ENCODE peak calls at places on chromosome 4, in six cellular contexts. One of them, this sample, is unnamed.

GRCh38 chr4:14218641-14219040 is 591.1 kb upstream of the BOD1L1 start:
- DNase-seq in HCT116: no peak
- DNase-seq in left lung: no peak
- DNase-seq in epithelial cell of esophagus: peak
- DNase-seq in brain microvascular endothelial cell: no peak
- DNase-seq in right atrium auricular region: no peak
- DNase-seq in this sample: no peak

GRCh38 chr4:5785806-5786680 is 75.0 kb downstream of the EVC start:
- DNase-seq in HCT116: no peak
- DNase-seq in left lung: no peak
- DNase-seq in epithelial cell of esophagus: peak
- DNase-seq in brain microvascular endothelial cell: peak
- DNase-seq in right atrium auricular region: peak
- DNase-seq in this sample: no peak

GRCh38 chr4:6331018-6331417 is 61.4 kb downstream of the WFS1 start:
- DNase-seq in HCT116: no peak
- DNase-seq in left lung: no peak
- DNase-seq in epithelial cell of esophagus: peak
- DNase-seq in brain microvascular endothelial cell: no peak
- DNase-seq in right atrium auricular region: no peak
- DNase-seq in this sample: no peak

GRCh38 chr4:47839259-47839658 is 1.4 kb upstream of the CORIN start:
- DNase-seq in HCT116: no peak
- DNase-seq in left lung: no peak
- DNase-seq in epithelial cell of esophagus: peak
- DNase-seq in brain microvascular endothelial cell: peak
- DNase-seq in right atrium auricular region: peak
- DNase-seq in this sample: no peak

GRCh38 chr4:66681962-66682361 is 863.3 kb downstream of the CENPC start:
- DNase-seq in HCT116: no peak
- DNase-seq in left lung: no peak
- DNase-seq in epithelial cell of esophagus: peak
- DNase-seq in brain microvascular endothelial cell: no peak
- DNase-seq in right atrium auricular region: no peak
- DNase-seq in this sample: no peak

GRCh38 chr4:6634746-6635145 is 5.7 kb upstream of the MRFAP1 start:
- DNase-seq in HCT116: no peak
- DNase-seq in left lung: no peak
- DNase-seq in epithelial cell of esophagus: no peak
- DNase-seq in brain microvascular endothelial cell: no peak
- DNase-seq in right atrium auricular region: no peak
- DNase-seq in this sample: no peak

GRCh38 chr4:84697159-84697558 is 114.2 kb downstream of the CDS1 start:
- DNase-seq in HCT116: no peak
- DNase-seq in left lung: no peak
- DNase-seq in epithelial cell of esophagus: no peak
- DNase-seq in brain microvascular endothelial cell: no peak
- DNase-seq in right atrium auricular region: no peak
- DNase-seq in this sample: no peak

GRCh38 chr4:16227462-16227868 is 1.2 kb upstream of the TAPT1 start:
- DNase-seq in HCT116: no peak
- DNase-seq in left lung: peak
- DNase-seq in epithelial cell of esophagus: peak
- DNase-seq in brain microvascular endothelial cell: peak
- DNase-seq in right atrium auricular region: peak
- DNase-seq in this sample: peak

GRCh38 chr4:7420661-7421040 is 14.1 kb downstream of the PSAPL1 start:
- DNase-seq in HCT116: no peak
- DNase-seq in left lung: peak
- DNase-seq in epithelial cell of esophagus: no peak
- DNase-seq in brain microvascular endothelial cell: no peak
- DNase-seq in right atrium auricular region: peak
- DNase-seq in this sample: peak

GRCh38 chr4:60619531-60620305 is 580.4 kb upstream of the ADGRL3 start:
- DNase-seq in HCT116: no peak
- DNase-seq in left lung: no peak
- DNase-seq in epithelial cell of esophagus: no peak
- DNase-seq in brain microvascular endothelial cell: peak
- DNase-seq in right atrium auricular region: no peak
- DNase-seq in this sample: no peak

GRCh38 chr4:134934036-134934806 is 732.6 kb upstream of the PABPC4L start:
- DNase-seq in HCT116: no peak
- DNase-seq in left lung: no peak
- DNase-seq in epithelial cell of esophagus: no peak
- DNase-seq in brain microvascular endothelial cell: no peak
- DNase-seq in right atrium auricular region: no peak
- DNase-seq in this sample: no peak

GRCh38 chr4:74501579-74501978 is 56.6 kb downstream of the AREG start:
- DNase-seq in HCT116: no peak
- DNase-seq in left lung: no peak
- DNase-seq in epithelial cell of esophagus: peak
- DNase-seq in brain microvascular endothelial cell: peak
- DNase-seq in right atrium auricular region: no peak
- DNase-seq in this sample: no peak

GRCh38 chr4:143026459-143027170 is 158.1 kb upstream of the USP38 start:
- DNase-seq in HCT116: no peak
- DNase-seq in left lung: no peak
- DNase-seq in epithelial cell of esophagus: no peak
- DNase-seq in brain microvascular endothelial cell: no peak
- DNase-seq in right atrium auricular region: no peak
- DNase-seq in this sample: no peak

GRCh38 chr4:71430609-71431008 is 91.8 kb downstream of the SLC4A4 start:
- DNase-seq in HCT116: no peak
- DNase-seq in left lung: no peak
- DNase-seq in epithelial cell of esophagus: no peak
- DNase-seq in brain microvascular endothelial cell: no peak
- DNase-seq in right atrium auricular region: no peak
- DNase-seq in this sample: no peak

GRCh38 chr4:152415980-152416379 is 119.9 kb downstream of the FBXW7 start:
- DNase-seq in HCT116: no peak
- DNase-seq in left lung: no peak
- DNase-seq in epithelial cell of esophagus: peak
- DNase-seq in brain microvascular endothelial cell: peak
- DNase-seq in right atrium auricular region: no peak
- DNase-seq in this sample: no peak

GRCh38 chr4:2932951-2933565 is 30.1 kb downstream of the NOP14 start:
- DNase-seq in HCT116: no peak
- DNase-seq in left lung: no peak
- DNase-seq in epithelial cell of esophagus: no peak
- DNase-seq in brain microvascular endothelial cell: no peak
- DNase-seq in right atrium auricular region: no peak
- DNase-seq in this sample: no peak

GRCh38 chr4:185255868-185256267 is 46.5 kb downstream of the SNX25 start:
- DNase-seq in HCT116: no peak
- DNase-seq in left lung: no peak
- DNase-seq in epithelial cell of esophagus: no peak
- DNase-seq in brain microvascular endothelial cell: no peak
- DNase-seq in right atrium auricular region: no peak
- DNase-seq in this sample: no peak
- TF ChIP-seq CTCF in HCT116: no peak
- TF ChIP-seq CTCF in left lung: no peak
- TF ChIP-seq CTCF in epithelial cell of esophagus: no peak
- TF ChIP-seq CTCF in brain microvascular endothelial cell: no peak
- TF ChIP-seq CTCF in right atrium auricular region: no peak
- TF ChIP-seq CTCF in this sample: no peak

DNA sequence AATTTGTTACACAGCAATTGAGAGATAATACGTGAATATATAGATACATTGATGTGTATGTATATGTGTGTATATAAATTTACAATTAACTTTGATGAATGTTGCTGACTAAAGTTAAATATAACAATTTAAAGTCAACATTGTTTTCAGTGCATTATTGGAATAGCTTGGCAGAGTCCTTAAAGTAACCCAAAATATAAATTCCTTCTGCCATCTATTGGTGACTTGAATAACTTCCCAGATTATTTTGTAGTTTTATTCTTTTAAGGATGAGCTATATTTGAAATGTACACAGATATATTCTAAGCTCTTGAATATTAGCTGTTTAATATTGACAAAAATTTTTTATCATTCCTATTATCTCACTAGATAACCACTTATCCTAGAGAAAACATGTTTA is 298.2 kb upstream of the FSTL5 start:
- DNase-seq in HCT116: peak
- DNase-seq in left lung: no peak
- DNase-seq in epithelial cell of esophagus: peak
- DNase-seq in brain microvascular endothelial cell: no peak
- DNase-seq in right atrium auricular region: no peak
- DNase-seq in this sample: no peak
- TF ChIP-seq CTCF in HCT116: peak
- TF ChIP-seq CTCF in left lung: no peak
- TF ChIP-seq CTCF in epithelial cell of esophagus: peak
- TF ChIP-seq CTCF in brain microvascular endothelial cell: no peak
- TF ChIP-seq CTCF in right atrium auricular region: peak
- TF ChIP-seq CTCF in this sample: no peak

DNA sequence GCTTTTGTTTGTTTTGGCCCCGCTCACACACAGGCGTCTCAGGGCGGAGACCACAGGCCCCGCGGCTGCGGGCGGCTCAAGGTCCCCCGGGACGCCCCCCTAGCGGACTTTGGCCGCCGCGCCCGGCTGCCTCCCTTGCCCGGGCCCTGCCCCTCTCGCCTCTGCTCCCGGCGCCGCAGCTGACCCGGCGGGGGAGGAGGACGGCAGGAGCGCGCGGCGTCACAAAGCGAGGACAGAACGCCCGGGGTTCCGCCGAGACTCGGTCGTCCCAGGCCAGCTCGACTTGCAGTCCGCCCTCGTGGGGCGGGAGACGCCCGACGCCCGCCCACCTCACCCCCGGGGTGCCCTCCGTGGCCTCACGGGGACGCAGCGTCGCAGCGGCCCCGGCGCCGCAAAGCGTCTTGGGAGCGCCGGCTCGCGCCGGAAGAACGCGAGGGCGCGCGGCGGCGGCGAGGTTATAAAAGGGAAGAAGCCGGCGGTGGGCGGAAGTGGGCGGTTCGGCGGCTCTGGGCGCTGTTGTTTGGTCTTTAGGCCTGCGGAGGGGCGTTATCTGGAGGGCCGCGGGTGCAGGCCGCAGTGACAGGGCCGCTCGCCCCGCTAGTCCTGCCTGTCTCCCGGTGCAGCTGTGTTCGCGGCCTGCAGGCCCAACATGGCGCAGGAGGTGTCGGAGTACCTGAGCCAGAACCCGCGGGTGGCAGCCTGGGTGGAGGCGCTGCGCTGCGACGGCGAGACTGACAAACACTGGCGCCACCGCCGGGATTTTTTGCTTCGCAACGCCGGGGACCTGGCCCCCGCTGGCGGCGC is at the start of gene CDKN2AIP:
- DNase-seq in HCT116: peak
- DNase-seq in left lung: peak
- DNase-seq in epithelial cell of esophagus: peak
- DNase-seq in brain microvascular endothelial cell: peak
- DNase-seq in right atrium auricular region: peak
- DNase-seq in this sample: peak
- TF ChIP-seq CTCF in HCT116: no peak
- TF ChIP-seq CTCF in left lung: no peak
- TF ChIP-seq CTCF in epithelial cell of esophagus: no peak
- TF ChIP-seq CTCF in brain microvascular endothelial cell: peak
- TF ChIP-seq CTCF in right atrium auricular region: peak
- TF ChIP-seq CTCF in this sample: no peak

DNA sequence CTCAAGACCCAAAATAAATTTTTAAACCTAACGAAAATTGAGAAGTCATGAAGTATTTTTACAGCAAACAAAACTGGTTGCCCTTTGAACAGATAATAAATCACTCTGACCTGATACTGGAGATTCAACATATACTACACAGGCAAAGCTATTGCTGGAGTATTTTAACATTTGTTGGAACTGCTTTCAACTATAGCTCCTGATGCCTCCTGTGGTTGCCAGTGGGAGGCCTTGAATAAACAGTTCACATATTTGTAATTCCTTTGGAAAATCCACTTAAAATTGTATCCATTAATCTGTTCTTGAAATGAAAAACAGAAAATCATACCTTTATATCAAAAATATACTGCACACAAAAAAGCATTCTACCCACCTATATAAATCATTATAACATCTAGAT is 605.1 kb downstream of the KCTD8 start:
- DNase-seq in HCT116: no peak
- DNase-seq in left lung: no peak
- DNase-seq in epithelial cell of esophagus: no peak
- DNase-seq in brain microvascular endothelial cell: peak
- DNase-seq in right atrium auricular region: no peak
- DNase-seq in this sample: no peak
- TF ChIP-seq CTCF in HCT116: no peak
- TF ChIP-seq CTCF in left lung: no peak
- TF ChIP-seq CTCF in epithelial cell of esophagus: peak
- TF ChIP-seq CTCF in brain microvascular endothelial cell: peak
- TF ChIP-seq CTCF in right atrium auricular region: no peak
- TF ChIP-seq CTCF in this sample: no peak

GRCh38 chr4:76723373-76723772 is 174.6 kb downstream of the SOWAHB start:
- DNase-seq in HCT116: no peak
- DNase-seq in left lung: no peak
- DNase-seq in epithelial cell of esophagus: no peak
- DNase-seq in brain microvascular endothelial cell: no peak
- DNase-seq in right atrium auricular region: no peak
- DNase-seq in this sample: no peak
- TF ChIP-seq CTCF in HCT116: peak
- TF ChIP-seq CTCF in left lung: no peak
- TF ChIP-seq CTCF in epithelial cell of esophagus: no peak
- TF ChIP-seq CTCF in brain microvascular endothelial cell: peak
- TF ChIP-seq CTCF in right atrium auricular region: no peak
- TF ChIP-seq CTCF in this sample: no peak

GRCh38 chr4:113024373-113024772 is 25.1 kb upstream of the ANK2 start:
- DNase-seq in HCT116: no peak
- DNase-seq in left lung: no peak
- DNase-seq in epithelial cell of esophagus: peak
- DNase-seq in brain microvascular endothelial cell: no peak
- DNase-seq in right atrium auricular region: no peak
- DNase-seq in this sample: no peak
- TF ChIP-seq CTCF in HCT116: no peak
- TF ChIP-seq CTCF in left lung: no peak
- TF ChIP-seq CTCF in epithelial cell of esophagus: no peak
- TF ChIP-seq CTCF in brain microvascular endothelial cell: no peak
- TF ChIP-seq CTCF in right atrium auricular region: no peak
- TF ChIP-seq CTCF in this sample: no peak

This sample was measured in activated B cell treated with CpG ODN at 0.5 μM for 24 hours.